ENCODE peak calls at places on chromosomes 1 and 21, in six cellular contexts. One of them, this sample, is unnamed.
A peak's percentile ranks its signal among the peaks of the same experiment; 100 is the strongest.

GRCh38 chr1:175129644-175129996 is 62.0 kb downstream of the TNN start:
- DNase-seq in fibroblast of lung: no peak
- DNase-seq in mammary epithelial cell: no peak
- DNase-seq in kidney: no peak
- DNase-seq in IMR-90: no peak
- DNase-seq in pancreas: no peak
- DNase-seq in this sample: no peak

GRCh38 chr1:19735419-19736127 is 64.1 kb downstream of the TMCO4 start:
- DNase-seq in pancreas: peak; percentile 48
- DNase-seq in fibroblast of lung: peak; percentile 98
- DNase-seq in mammary epithelial cell: peak; percentile 54
- DNase-seq in kidney: peak; percentile 74
- DNase-seq in IMR-90: peak; percentile 98
- DNase-seq in this sample: no peak

GRCh38 chr1:67761730-67762129 is 71.5 kb downstream of the GNG12 start:
- DNase-seq in pancreas: no peak
- DNase-seq in kidney: no peak
- DNase-seq in fibroblast of lung: no peak
- DNase-seq in IMR-90: no peak
- DNase-seq in mammary epithelial cell: no peak
- DNase-seq in this sample: no peak

GRCh38 chr1:220733090-220733569 is 15.0 kb upstream of the MTARC2 start:
- DNase-seq in mammary epithelial cell: peak; percentile 83
- DNase-seq in kidney: peak; percentile 88
- DNase-seq in fibroblast of lung: peak; percentile 94
- DNase-seq in pancreas: peak; percentile 68
- DNase-seq in IMR-90: peak; percentile 88
- DNase-seq in this sample: no peak

GRCh38 chr1:1206376-1207253 is at the start of gene TNFRSF18:
- DNase-seq in kidney: peak; percentile 82
- DNase-seq in pancreas: no peak
- DNase-seq in fibroblast of lung: peak; percentile 6
- DNase-seq in mammary epithelial cell: no peak
- DNase-seq in IMR-90: no peak
- DNase-seq in this sample: no peak

GRCh38 chr1:198656500-198656932 is 17.7 kb downstream of the PTPRC start:
- DNase-seq in mammary epithelial cell: peak; percentile 21
- DNase-seq in fibroblast of lung: no peak
- DNase-seq in IMR-90: no peak
- DNase-seq in pancreas: no peak
- DNase-seq in kidney: peak; percentile 64
- DNase-seq in this sample: no peak

GRCh38 chr1:89524369-89525168 is at the start of gene LRRC8B:
- DNase-seq in IMR-90: peak; percentile 71
- DNase-seq in fibroblast of lung: peak; percentile 81
- DNase-seq in pancreas: peak; percentile 89
- DNase-seq in mammary epithelial cell: peak; percentile 79
- DNase-seq in kidney: peak; percentile 98
- DNase-seq in this sample: peak; percentile 83

GRCh38 chr1:111748618-111749337 is 6.9 kb upstream of the DDX20 start:
- DNase-seq in IMR-90: no peak
- DNase-seq in kidney: no peak
- DNase-seq in mammary epithelial cell: no peak
- DNase-seq in pancreas: no peak
- DNase-seq in fibroblast of lung: no peak
- DNase-seq in this sample: no peak

GRCh38 chr1:56240400-56240799 is 339.0 kb downstream of the PLPP3 start:
- DNase-seq in mammary epithelial cell: no peak
- DNase-seq in pancreas: no peak
- DNase-seq in IMR-90: no peak
- DNase-seq in fibroblast of lung: no peak
- DNase-seq in kidney: no peak
- DNase-seq in this sample: no peak

GRCh38 chr1:86975993-86976392 is 61.6 kb downstream of the HS2ST1 start:
- DNase-seq in pancreas: no peak
- DNase-seq in kidney: no peak
- DNase-seq in fibroblast of lung: no peak
- DNase-seq in mammary epithelial cell: no peak
- DNase-seq in IMR-90: no peak
- DNase-seq in this sample: no peak

GRCh38 chr1:86987446-86987845 is 73.0 kb downstream of the HS2ST1 start:
- DNase-seq in pancreas: no peak
- DNase-seq in IMR-90: no peak
- DNase-seq in mammary epithelial cell: no peak
- DNase-seq in fibroblast of lung: no peak
- DNase-seq in kidney: no peak
- DNase-seq in this sample: no peak

GRCh38 chr1:86976664-86977063 is 62.2 kb downstream of the HS2ST1 start:
- DNase-seq in mammary epithelial cell: no peak
- DNase-seq in IMR-90: no peak
- DNase-seq in kidney: no peak
- DNase-seq in fibroblast of lung: no peak
- DNase-seq in pancreas: no peak
- DNase-seq in this sample: no peak

DNA sequence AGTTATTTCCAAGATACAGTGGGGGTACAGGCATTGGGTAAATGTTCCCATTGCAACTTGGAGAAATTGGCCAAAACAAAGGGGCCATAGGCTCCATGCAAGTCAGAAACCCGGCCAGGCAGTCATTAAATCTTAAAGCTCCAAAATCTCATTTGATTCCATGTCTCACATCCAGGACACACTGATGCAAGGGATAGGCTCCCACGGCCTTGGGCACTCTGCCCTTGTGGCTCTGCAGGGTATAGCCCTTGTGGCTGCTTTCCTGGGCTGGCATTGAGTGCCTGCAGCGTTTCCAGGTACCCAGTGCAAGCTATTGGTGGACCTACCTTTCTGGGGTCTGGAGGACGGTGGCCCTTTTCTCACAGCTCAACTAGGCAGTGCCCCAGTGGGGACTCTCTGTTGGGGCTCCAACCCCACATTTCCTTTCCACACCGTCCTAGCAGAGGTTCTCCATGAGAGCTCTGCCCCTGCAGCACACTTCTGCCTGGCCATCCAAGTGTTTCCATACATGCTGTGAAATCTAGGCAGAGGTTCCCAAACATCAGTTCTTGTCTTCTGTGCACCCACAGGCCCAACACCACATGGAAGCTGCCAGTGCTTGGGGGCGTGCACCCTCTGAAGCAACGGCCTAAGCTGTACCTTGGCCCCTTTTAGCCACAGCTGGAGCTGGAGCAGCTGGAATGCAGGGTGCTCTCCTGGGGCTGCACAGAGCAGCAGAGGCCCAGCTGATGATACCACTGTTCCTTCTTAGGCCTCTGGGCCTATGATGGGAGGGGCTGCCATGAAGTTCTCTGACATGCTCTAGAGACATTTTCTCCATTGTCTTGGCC is 67.3 kb downstream of the HS2ST1 start:
- DNase-seq in kidney: no peak
- DNase-seq in pancreas: no peak
- DNase-seq in fibroblast of lung: no peak
- DNase-seq in IMR-90: no peak
- DNase-seq in mammary epithelial cell: no peak
- DNase-seq in this sample: no peak
- TF ChIP-seq CTCF in kidney: no peak
- TF ChIP-seq CTCF in pancreas: no peak
- TF ChIP-seq CTCF in fibroblast of lung: no peak
- TF ChIP-seq CTCF in IMR-90: no peak
- TF ChIP-seq CTCF in mammary epithelial cell: no peak
- TF ChIP-seq CTCF in this sample: no peak

DNA sequence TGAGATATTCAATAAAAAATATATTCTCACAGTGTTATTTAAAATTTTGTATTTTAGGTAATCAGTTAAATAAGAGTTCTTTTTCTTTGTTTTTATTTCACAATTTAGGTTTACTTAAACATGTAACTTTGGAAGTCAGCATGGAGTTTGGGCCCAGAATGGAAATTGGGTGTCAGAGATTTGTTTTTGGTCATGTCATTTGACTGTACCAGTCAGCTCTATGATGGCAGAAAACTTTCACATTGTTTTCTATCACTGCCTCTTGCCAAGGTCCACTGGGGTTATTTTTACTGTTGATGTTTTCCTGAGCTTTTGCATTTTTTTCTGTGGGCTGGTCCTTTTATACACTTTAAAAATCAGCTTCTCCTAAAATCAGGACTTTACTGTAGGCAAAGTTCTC is 54.4 kb downstream of the SLC30A7 start:
- DNase-seq in fibroblast of lung: peak; percentile 70
- DNase-seq in pancreas: no peak
- DNase-seq in IMR-90: no peak
- DNase-seq in kidney: no peak
- DNase-seq in mammary epithelial cell: no peak
- DNase-seq in this sample: no peak
- H3K4me1 ChIP-seq in fibroblast of lung: peaks cover 6% of the 10 kb centered on the region
- H3K4me1 ChIP-seq in pancreas: no peaks in the 10 kb centered on the region
- H3K4me1 ChIP-seq in IMR-90: peaks cover 8% of the 10 kb centered on the region
- H3K4me1 ChIP-seq in kidney: peaks cover 1% of the 10 kb centered on the region
- H3K4me1 ChIP-seq in mammary epithelial cell: peaks cover 9% of the 10 kb centered on the region
- H3K4me1 ChIP-seq in this sample: peaks cover 27% of the 10 kb centered on the region

DNA sequence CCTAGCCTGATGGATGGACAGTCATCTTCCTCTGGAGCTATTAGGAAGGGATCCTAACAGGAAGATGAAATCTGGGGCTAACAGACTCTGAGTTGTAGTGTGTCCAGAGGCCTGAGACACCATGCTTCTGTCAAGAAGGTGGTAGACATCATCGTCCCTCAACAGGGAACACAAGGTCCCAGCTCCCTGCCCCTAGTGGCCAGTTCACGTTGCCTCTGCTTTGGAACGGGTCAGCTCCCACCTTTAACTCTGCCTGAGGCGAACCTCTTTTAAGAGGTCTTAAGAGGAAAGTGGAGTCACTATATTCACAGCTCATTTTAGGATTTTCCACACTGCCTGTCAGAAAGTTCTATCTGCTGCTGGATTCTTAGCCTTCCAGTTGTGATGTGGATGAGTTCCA is 28.3 kb downstream of the LRRC71 start:
- DNase-seq in fibroblast of lung: no peak
- DNase-seq in kidney: no peak
- DNase-seq in pancreas: no peak
- DNase-seq in IMR-90: no peak
- DNase-seq in mammary epithelial cell: no peak
- DNase-seq in this sample: no peak
- TF ChIP-seq CTCF in fibroblast of lung: no peak
- TF ChIP-seq CTCF in kidney: no peak
- TF ChIP-seq CTCF in pancreas: no peak
- TF ChIP-seq CTCF in IMR-90: no peak
- TF ChIP-seq CTCF in mammary epithelial cell: peak; percentile 19
- TF ChIP-seq CTCF in this sample: peak; percentile 5

GRCh38 chr21:44708213-44708865 is 3.0 kb downstream of the TSPEAR start:
- DNase-seq in kidney: peak; percentile 61
- DNase-seq in IMR-90: no peak
- DNase-seq in pancreas: no peak
- DNase-seq in mammary epithelial cell: no peak
- DNase-seq in fibroblast of lung: no peak
- DNase-seq in this sample: peak; percentile 40
- H3K4me1 ChIP-seq in kidney: no peaks in the 10 kb centered on the region
- H3K4me1 ChIP-seq in IMR-90: peaks cover 1% of the 10 kb centered on the region
- H3K4me1 ChIP-seq in pancreas: no peaks in the 10 kb centered on the region
- H3K4me1 ChIP-seq in mammary epithelial cell: peaks cover 27% of the 10 kb centered on the region
- H3K4me1 ChIP-seq in fibroblast of lung: no peaks in the 10 kb centered on the region
- H3K4me1 ChIP-seq in this sample: peaks cover 9% of the 10 kb centered on the region

GRCh38 chr1:53502641-53503432 is 43.6 kb downstream of the DMRTB1 start:
- DNase-seq in mammary epithelial cell: no peak
- DNase-seq in fibroblast of lung: no peak
- DNase-seq in IMR-90: no peak
- DNase-seq in pancreas: no peak
- DNase-seq in kidney: no peak
- DNase-seq in this sample: no peak

GRCh38 chr1:53499257-53500183 is 40.3 kb downstream of the DMRTB1 start:
- DNase-seq in mammary epithelial cell: no peak
- DNase-seq in fibroblast of lung: no peak
- DNase-seq in IMR-90: no peak
- DNase-seq in kidney: peak; percentile 60
- DNase-seq in pancreas: no peak
- DNase-seq in this sample: peak; percentile 27

GRCh38 chr1:53503433-53503925 is 44.3 kb downstream of the DMRTB1 start:
- DNase-seq in pancreas: no peak
- DNase-seq in IMR-90: no peak
- DNase-seq in fibroblast of lung: no peak
- DNase-seq in kidney: peak; percentile 60
- DNase-seq in mammary epithelial cell: no peak
- DNase-seq in this sample: no peak

GRCh38 chr1:53500184-53501064 is 41.2 kb downstream of the DMRTB1 start:
- DNase-seq in pancreas: no peak
- DNase-seq in kidney: peak; percentile 58
- DNase-seq in fibroblast of lung: no peak
- DNase-seq in mammary epithelial cell: no peak
- DNase-seq in IMR-90: no peak
- DNase-seq in this sample: no peak

DNA sequence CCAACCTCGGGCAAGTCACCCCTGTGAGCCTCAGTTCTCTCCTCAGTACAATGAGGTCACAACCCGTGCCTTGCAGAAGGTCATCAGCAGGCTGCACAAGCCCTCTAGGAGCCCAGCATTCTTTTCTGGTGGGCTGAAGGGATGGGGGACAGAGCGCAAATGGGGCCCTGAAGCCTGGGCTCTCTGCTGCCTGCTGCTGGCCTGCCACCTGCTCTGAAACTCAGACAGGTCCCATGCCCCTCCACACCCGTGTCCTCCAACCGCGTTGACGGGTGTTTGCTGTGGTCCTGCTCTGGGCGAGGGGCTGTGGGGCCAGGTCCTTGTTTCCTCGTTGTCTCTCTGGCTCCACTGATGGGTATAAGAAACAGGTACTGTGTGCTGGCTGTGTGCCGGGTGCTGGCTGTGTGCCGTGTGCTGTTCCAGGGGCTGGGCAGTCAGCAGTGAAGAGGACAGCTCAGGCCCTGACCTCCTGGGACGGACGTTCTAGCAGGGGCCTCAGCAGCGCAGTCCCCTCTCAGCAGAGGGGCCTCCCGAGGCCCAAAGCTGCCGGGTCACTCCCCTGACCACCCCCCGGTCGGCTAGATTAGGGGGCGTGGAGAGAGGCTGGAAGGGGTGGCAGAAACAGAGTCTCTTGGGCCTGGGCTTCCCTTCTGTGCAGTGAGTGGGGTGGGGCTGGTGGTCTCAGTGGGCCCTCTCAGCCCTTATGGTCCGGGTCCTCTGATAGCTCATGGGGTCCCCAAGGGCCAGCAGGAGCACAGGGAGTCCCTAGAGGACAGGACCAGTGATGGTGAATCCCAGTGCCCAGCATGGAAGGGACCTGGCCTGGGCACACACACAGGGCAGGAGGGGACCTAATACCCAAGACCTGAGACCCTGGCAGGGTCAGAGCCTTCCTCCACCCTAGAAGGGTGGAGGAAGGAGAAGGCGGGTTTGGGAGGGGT is 42.1 kb downstream of the DMRTB1 start:
- DNase-seq in fibroblast of lung: no peak
- DNase-seq in mammary epithelial cell: no peak
- DNase-seq in IMR-90: no peak
- DNase-seq in pancreas: no peak
- DNase-seq in kidney: peak; percentile 55
- DNase-seq in this sample: no peak
- TF ChIP-seq CTCF in fibroblast of lung: no peak
- TF ChIP-seq CTCF in mammary epithelial cell: no peak
- TF ChIP-seq CTCF in IMR-90: no peak
- TF ChIP-seq CTCF in pancreas: no peak
- TF ChIP-seq CTCF in kidney: no peak
- TF ChIP-seq CTCF in this sample: no peak

GRCh38 chr1:41015281-41015680 is 6.2 kb downstream of the SLFNL1 start:
- DNase-seq in mammary epithelial cell: no peak
- DNase-seq in pancreas: no peak
- DNase-seq in fibroblast of lung: no peak
- DNase-seq in kidney: peak; percentile 70
- DNase-seq in IMR-90: no peak
- DNase-seq in this sample: no peak
- H3K4me1 ChIP-seq in mammary epithelial cell: no peaks in the 10 kb centered on the region
- H3K4me1 ChIP-seq in pancreas: no peaks in the 10 kb centered on the region
- H3K4me1 ChIP-seq in fibroblast of lung: no peaks in the 10 kb centered on the region
- H3K4me1 ChIP-seq in kidney: peaks cover 10% of the 10 kb centered on the region
- H3K4me1 ChIP-seq in IMR-90: no peaks in the 10 kb centered on the region
- H3K4me1 ChIP-seq in this sample: no peaks in the 10 kb centered on the region

This sample was measured in RWPE2.